ENCODE peak calls at places on chromosomes 5 and 9, in eight cellular contexts. T, X, U, A, L, M, H and F are unnamed samples.

GRCh38 chr5:154475613-154476342 is 2.2 kb downstream of the HAND1 start:
- DNase-seq in A (no peak), U (no peak), H (no peak), X (no peak), M (no peak), L (no peak), T (peak; percentile 38), F (no peak)

GRCh38 chr9:13629067-13629466 is 349.6 kb upstream of the MPDZ start:
- DNase-seq in M (no peak), U (no peak), H (no peak), X (no peak), T (no peak), L (no peak), A (no peak), F (no peak)

GRCh38 chr5:14204785-14205321 is 61.7 kb downstream of the TRIO start:
- DNase-seq in M (peak; percentile 78), U (no peak), A (no peak), T (no peak), X (peak; percentile 83), L (peak; percentile 74), H (no peak), F (peak; percentile 68)

GRCh38 chr5:946720-947625 is 54.3 kb downstream of the TRIP13 start:
- DNase-seq in U (no peak), X (peak; percentile 39), A (peak; percentile 89), T (no peak), H (no peak), M (no peak), L (no peak), F (no peak)

GRCh38 chr5:103060414-103060954 is 59.5 kb downstream of the GIN1 start:
- DNase-seq in H (no peak), L (no peak), T (no peak), U (no peak), X (no peak), A (no peak), M (no peak), F (peak; percentile 32)

GRCh38 chr5:144478532-144478931 is 307.9 kb downstream of the KCTD16 start:
- DNase-seq in M (no peak), X (no peak), A (no peak), T (no peak), U (no peak), L (no peak), H (no peak), F (no peak)

GRCh38 chr9:82031538-82032280 is 43.1 kb downstream of the SPATA31D1 start:
- DNase-seq in T (no peak), U (no peak), H (no peak), X (peak; percentile 83), M (no peak), L (peak; percentile 35), A (no peak), F (peak; percentile 45)

GRCh38 chr5:33721491-33722245 is 170.1 kb downstream of the ADAMTS12 start:
- DNase-seq in H (no peak), U (no peak), X (peak; percentile 43), M (no peak), A (no peak), T (no peak), L (no peak), F (no peak)

GRCh38 chr9:89929721-89930480 is 325.1 kb downstream of the GADD45G start:
- DNase-seq in M (peak; percentile 92), L (peak; percentile 12), U (no peak), A (no peak), X (peak; percentile 45), H (no peak), T (no peak), F (peak; percentile 11)

GRCh38 chr9:126036881-126037291 is 289.7 kb downstream of the PBX3 start:
- DNase-seq in X (no peak), T (no peak), U (no peak), H (no peak), L (no peak), A (no peak), M (no peak), F (no peak)

GRCh38 chr9:134670042-134670525 is 28.5 kb downstream of the COL5A1 start:
- DNase-seq in A (no peak), M (no peak), L (no peak), X (peak; percentile 100), H (no peak), U (no peak), T (no peak), F (peak; percentile 81)